ENCODE peak calls at places on chromosomes 16 and 17, in seven cellular contexts. M, I, V, U, P, Y and Q are unnamed samples.
A peak's percentile ranks its signal among the peaks of the same experiment; 100 is the strongest.

GRCh38 chr16:86576591-86577313 is 1.6 kb upstream of the FOXL1 start:
- DNase-seq in M (no peak), Y (no peak), U (no peak), P (no peak), I (no peak), V (no peak), Q (no peak)

GRCh38 chr17:9273334-9274118 is 252.2 kb downstream of the NTN1 start:
- DNase-seq in I (no peak), Y (no peak), V (no peak), P (no peak), M (peak; percentile 52), U (no peak), Q (no peak)

GRCh38 chr16:89061590-89062380 is 31.9 kb upstream of the ACSF3 start:
- DNase-seq in P (no peak), M (no peak), V (no peak), I (no peak), Y (no peak), U (no peak), Q (no peak)

GRCh38 chr16:57315401-57315800 is 30.9 kb upstream of the PLLP start:
- DNase-seq in V (no peak), Y (no peak), P (no peak), M (no peak), I (no peak), U (peak; percentile 58), Q (no peak)

GRCh38 chr16:66470556-66470955 is 43.5 kb downstream of the BEAN1 start:
- DNase-seq in P (no peak), U (no peak), I (no peak), Y (no peak), M (no peak), V (no peak), Q (no peak)

GRCh38 chr17:34110315-34110714 is 144.8 kb upstream of the CCL2 start:
- DNase-seq in V (no peak), Y (peak; percentile 74), U (no peak), I (no peak), M (no peak), P (no peak), Q (no peak)

GRCh38 chr17:80789356-80789902 is 202.2 kb upstream of the CHMP6 start:
- DNase-seq in I (no peak), U (peak; percentile 91), V (no peak), Y (no peak), P (peak; percentile 75), M (peak; percentile 97), Q (no peak)

GRCh38 chr17:34556384-34556783 is 23.0 kb upstream of the TMEM132E start:
- DNase-seq in M (peak; percentile 16), I (no peak), Y (no peak), V (no peak), U (no peak), P (no peak), Q (no peak)

GRCh38 chr16:17416461-17417221 is 54.1 kb downstream of the XYLT1 start:
- DNase-seq in P (peak; percentile 71), Y (no peak), M (peak; percentile 38), V (peak; percentile 63), I (no peak), U (peak; percentile 65), Q (peak; percentile 39)

GRCh38 chr17:78358538-78359215 is 1.2 kb downstream of the SOCS3 start:
- DNase-seq in P (no peak), U (peak; percentile 62), M (peak; percentile 53), I (peak; percentile 37), Y (no peak), V (no peak), Q (peak; percentile 37)

GRCh38 chr16:84699712-84700517 is at the start of gene USP10:
- DNase-seq in P (peak; percentile 69), Y (peak; percentile 82), I (peak; percentile 77), U (peak; percentile 77), V (peak; percentile 88), M (peak; percentile 68), Q (peak; percentile 85)

GRCh38 chr16:27701381-27701780 is 151.4 kb downstream of the KATNIP start:
- DNase-seq in U (no peak), M (no peak), I (no peak), P (no peak), Y (no peak), V (no peak), Q (no peak)

GRCh38 chr16:89746043-89746442 is 24.7 kb downstream of the ZNF276 start:
- DNase-seq in M (no peak), V (no peak), P (no peak), I (no peak), U (no peak), Y (no peak), Q (no peak)

GRCh38 chr17:39702901-39703893 is 3.3 kb downstream of the ERBB2 start:
- DNase-seq in M (peak; percentile 11), I (peak; percentile 57), V (no peak), Y (no peak), P (no peak), U (no peak), Q (no peak)

GRCh38 chr16:81592353-81592866 is 147.8 kb downstream of the CMIP start:
- DNase-seq in M (no peak), U (no peak), I (no peak), P (no peak), Y (no peak), V (no peak), Q (peak; percentile 98)
- H3K27ac ChIP-seq in M (no peak overlapping the region), U (no peak overlapping the region), I (no peak overlapping the region), P (no peak overlapping the region), Y (no peak overlapping the region), V (no peak overlapping the region), Q (peak overlapping the region; percentile 81)

DNA sequence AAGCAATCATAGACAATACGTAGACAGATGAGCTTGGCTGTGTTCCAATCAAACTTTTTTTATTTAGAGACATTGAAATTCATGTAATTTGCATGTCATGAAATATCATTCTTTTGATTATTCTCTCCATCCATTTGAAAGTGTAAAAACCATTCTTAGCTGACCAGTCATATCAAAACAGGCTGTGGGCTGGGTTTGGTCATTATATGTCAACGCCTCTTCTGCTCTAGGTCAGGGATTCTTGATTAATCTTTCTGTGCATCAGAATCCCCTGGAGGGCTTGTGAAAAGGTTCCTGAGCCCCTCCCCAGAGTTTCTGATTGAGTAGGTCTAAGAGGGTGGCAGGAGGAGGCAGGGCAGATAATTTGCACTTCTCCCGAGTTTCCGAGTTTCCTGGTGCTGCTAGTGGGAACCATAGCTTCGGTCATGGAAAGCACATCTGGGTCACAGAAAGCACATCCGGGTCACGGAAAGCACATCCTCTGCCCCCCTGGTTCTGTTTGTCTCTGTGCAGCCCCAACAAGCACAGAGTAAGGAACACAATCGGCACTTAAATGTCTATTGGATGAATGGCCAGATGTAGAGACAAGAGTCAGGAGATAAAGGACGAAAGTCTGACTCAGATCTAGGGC is 16.4 kb downstream of the PIMREG start:
- DNase-seq in M (no peak), U (no peak), I (no peak), Y (no peak), P (no peak), V (no peak), Q (no peak)
- H3K27ac ChIP-seq in M (no peak overlapping the region), U (no peak overlapping the region), I (no peak overlapping the region), Y (no peak overlapping the region), P (no peak overlapping the region), V (no peak overlapping the region), Q (no peak overlapping the region)

GRCh38 chr16:87948119-87948545 is 3.1 kb upstream of the BANP start:
- DNase-seq in Y (no peak), M (no peak), V (no peak), U (no peak), I (no peak), P (no peak), Q (peak; percentile 76)

GRCh38 chr16:87947356-87948118 is 3.7 kb upstream of the BANP start:
- DNase-seq in M (no peak), V (no peak), U (no peak), P (no peak), Y (no peak), I (peak; percentile 48), Q (no peak)

GRCh38 chr16:87948735-87949070 is 2.5 kb upstream of the BANP start:
- DNase-seq in Y (no peak), V (no peak), P (no peak), U (no peak), I (no peak), M (no peak), Q (no peak)

GRCh38 chr16:87950765-87951549 is at the start of gene BANP:
- DNase-seq in P (peak; percentile 99), Y (peak; percentile 98), I (peak; percentile 99), V (peak; percentile 98), M (peak; percentile 98), U (peak; percentile 99), Q (peak; percentile 99)

DNA sequence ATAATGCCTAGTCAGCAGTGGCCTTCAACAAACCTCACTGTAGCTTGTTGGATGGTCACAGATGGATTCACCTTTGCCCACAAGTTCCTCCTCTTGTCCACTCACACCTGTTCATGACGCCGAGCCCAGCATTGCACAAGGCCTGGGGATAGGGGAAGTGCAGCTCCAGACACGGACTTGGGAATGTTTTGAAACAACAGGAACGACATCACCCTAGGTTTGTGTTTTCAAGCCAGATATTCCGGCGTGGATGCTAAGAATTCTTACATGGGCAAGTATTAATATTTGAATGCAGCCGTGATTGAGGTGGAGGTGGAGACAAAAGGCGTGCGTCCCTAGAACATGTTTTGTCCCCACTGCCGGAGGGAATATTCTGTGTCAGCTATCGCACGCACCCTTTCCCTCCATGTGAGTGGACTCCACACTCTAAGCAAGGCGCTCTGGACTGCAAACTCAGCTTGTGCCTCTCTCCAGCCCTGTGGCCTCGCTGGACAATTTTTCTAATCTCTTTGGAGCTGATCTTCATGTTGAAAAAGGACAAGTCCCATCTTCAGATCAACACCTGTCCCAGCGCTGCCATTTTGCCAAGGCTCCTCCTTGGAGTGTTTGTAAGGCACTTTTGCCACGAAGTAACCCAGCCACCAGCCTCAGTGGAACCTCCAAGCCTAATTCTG is 2.0 kb upstream of the BANP start:
- DNase-seq in I (peak; percentile 60), P (no peak), V (no peak), Y (no peak), M (no peak), U (no peak), Q (peak; percentile 29)
- H3K27ac ChIP-seq in I (peak overlapping the region; percentile 78), P (no peak overlapping the region), V (no peak overlapping the region), Y (no peak overlapping the region), M (no peak overlapping the region), U (no peak overlapping the region), Q (no peak overlapping the region)

GRCh38 chr17:40995121-40995520 is 1.2 kb upstream of the KRTAP3-3 start:
- DNase-seq in I (no peak), U (no peak), V (no peak), P (no peak), M (no peak), Y (no peak), Q (no peak)
- H3K27ac ChIP-seq in I (no peak overlapping the region), U (no peak overlapping the region), V (no peak overlapping the region), P (no peak overlapping the region), M (no peak overlapping the region), Y (no peak overlapping the region), Q (no peak overlapping the region)

GRCh38 chr17:45086346-45086745 is 25.2 kb downstream of the NMT1 start:
- DNase-seq in P (no peak), Y (no peak), V (no peak), I (no peak), U (no peak), M (no peak), Q (no peak)

GRCh38 chr17:45086865-45087495 is 25.9 kb downstream of the NMT1 start:
- DNase-seq in P (no peak), V (no peak), U (no peak), Y (no peak), M (no peak), I (no peak), Q (no peak)

GRCh38 chr17:45088741-45089140 is 27.6 kb downstream of the NMT1 start:
- DNase-seq in V (no peak), P (no peak), U (no peak), M (no peak), I (peak; percentile 29), Y (no peak), Q (no peak)

GRCh38 chr17:45087496-45087975 is 26.4 kb downstream of the NMT1 start:
- DNase-seq in V (no peak), Y (no peak), P (no peak), I (peak; percentile 78), U (no peak), M (peak; percentile 62), Q (no peak)

GRCh38 chr17:45087978-45088377 is 26.9 kb downstream of the NMT1 start:
- DNase-seq in U (no peak), Y (no peak), I (no peak), M (no peak), V (no peak), P (no peak), Q (no peak)
- H3K27ac ChIP-seq in U (no peak overlapping the region), Y (no peak overlapping the region), I (peak overlapping the region; percentile 59), M (peak overlapping the region; percentile 85), V (no peak overlapping the region), P (no peak overlapping the region), Q (no peak overlapping the region)